ENCODE peak calls at places on chromosomes 3 and 15, in six cellular contexts. J, B, D, Q, H and M are unnamed samples.
A peak's percentile ranks its signal among the peaks of the same experiment; 100 is the strongest.

GRCh38 chr3:197015790-197016705 is 13.6 kb downstream of the MELTF start:
- DNase-seq in J (no peak), B (no peak), D (no peak), Q (no peak), H (no peak), M (no peak)

GRCh38 chr3:131702156-131702555 is 199.4 kb upstream of the MRPL3 start:
- DNase-seq in J (no peak), B (no peak), D (no peak), Q (no peak), H (no peak), M (no peak)

GRCh38 chr3:10757021-10757820 is 58.8 kb upstream of the SLC6A11 start:
- DNase-seq in J (no peak), B (no peak), D (no peak), Q (no peak), H (no peak), M (no peak)

GRCh38 chr15:38316311-38316710 is 63.7 kb downstream of the SPRED1 start:
- DNase-seq in J (no peak), B (no peak), D (no peak), Q (no peak), H (no peak), M (no peak)

GRCh38 chr15:63905558-63906265 is 72.0 kb upstream of the HERC1 start:
- DNase-seq in J (no peak), B (no peak), D (no peak), Q (no peak), H (no peak), M (no peak)

GRCh38 chr3:126509565-126510322 is 7.8 kb downstream of the UROC1 start:
- DNase-seq in J (no peak), B (no peak), D (no peak), Q (peak; percentile 31), H (no peak), M (no peak)

GRCh38 chr3:15753056-15753710 is 44.6 kb downstream of the ANKRD28 start:
- DNase-seq in J (no peak), B (no peak), D (no peak), Q (no peak), H (no peak), M (peak; percentile 37)

GRCh38 chr3:197520311-197521276 is 35.2 kb downstream of the BDH1 start:
- DNase-seq in J (peak; percentile 61), B (no peak), D (no peak), Q (peak; percentile 87), H (no peak), M (no peak)

GRCh38 chr3:35633332-35634124 is 5.8 kb upstream of the ARPP21 start:
- DNase-seq in J (no peak), B (no peak), D (no peak), Q (no peak), H (no peak), M (no peak)

GRCh38 chr3:168157301-168157700 is 61.6 kb upstream of the GOLIM4 start:
- DNase-seq in J (no peak), B (no peak), D (no peak), Q (no peak), H (no peak), M (no peak)

GRCh38 chr3:134361162-134361831 is 12.9 kb downstream of the AMOTL2 start:
- DNase-seq in J (no peak), B (no peak), D (no peak), Q (no peak), H (no peak), M (no peak)

GRCh38 chr3:84165278-84165677 is 793.5 kb upstream of the CADM2 start:
- DNase-seq in J (no peak), B (no peak), D (no peak), Q (no peak), H (no peak), M (no peak)

GRCh38 chr3:110521019-110521418 is 550.6 kb upstream of the NECTIN3 start:
- DNase-seq in J (no peak), B (no peak), D (no peak), Q (no peak), H (no peak), M (no peak)

GRCh38 chr3:12267380-12268030 is 21.4 kb upstream of the PPARG start:
- DNase-seq in J (no peak), B (no peak), D (no peak), Q (no peak), H (no peak), M (no peak)

GRCh38 chr3:173799073-173799830 is 401.7 kb downstream of the NLGN1 start:
- DNase-seq in J (no peak), B (no peak), D (no peak), Q (no peak), H (no peak), M (no peak)

GRCh38 chr15:60675763-60676162 is 196.8 kb upstream of the ICE2 start:
- DNase-seq in J (no peak), B (no peak), D (no peak), Q (no peak), H (no peak), M (no peak)

GRCh38 chr3:12947504-12948369 is 106.4 kb upstream of the RPL32 start:
- DNase-seq in J (no peak), B (no peak), D (no peak), Q (no peak), H (no peak), M (no peak)

GRCh38 chr3:127193341-127193740 is 410 bp downstream of the PRR23E start:
- DNase-seq in J (no peak), B (no peak), D (no peak), Q (no peak), H (no peak), M (no peak)

GRCh38 chr15:93089855-93090305 is 869 bp upstream of the RGMA start:
- DNase-seq in J (no peak), B (no peak), D (no peak), Q (no peak), H (no peak), M (no peak)

GRCh38 chr3:17891139-17891850 is 148.9 kb upstream of the TBC1D5 start:
- DNase-seq in J (no peak), B (no peak), D (no peak), Q (no peak), H (no peak), M (no peak)

GRCh38 chr3:155356594-155357370 is 63.3 kb upstream of the STRIT1 start:
- DNase-seq in J (no peak), B (no peak), D (no peak), Q (no peak), H (no peak), M (no peak)

GRCh38 chr3:126883241-126883640 is 99.7 kb upstream of the PLXNA1 start:
- DNase-seq in J (no peak), B (no peak), D (no peak), Q (no peak), H (no peak), M (no peak)

GRCh38 chr3:1082024-1082633 is 10.7 kb upstream of the CNTN6 start:
- DNase-seq in J (peak; percentile 6), B (no peak), D (no peak), Q (peak; percentile 62), H (peak; percentile 41), M (peak; percentile 9)

GRCh38 chr15:47504624-47505256 is 212.6 kb upstream of the SEMA6D start:
- DNase-seq in J (peak; percentile 0), B (no peak), D (no peak), Q (peak; percentile 27), H (no peak), M (peak; percentile 26)

GRCh38 chr3:155670320-155670719 is 74.6 kb downstream of the PLCH1 start:
- DNase-seq in J (no peak), B (no peak), D (no peak), Q (no peak), H (no peak), M (no peak)

GRCh38 chr3:23826382-23827061 is 20.8 kb downstream of the UBE2E1 start:
- DNase-seq in J (no peak), B (no peak), D (no peak), Q (no peak), H (no peak), M (no peak)

GRCh38 chr3:151379083-151379734 is 5.3 kb downstream of the P2RY12 start:
- DNase-seq in J (peak; percentile 34), B (no peak), D (no peak), Q (peak; percentile 69), H (peak; percentile 55), M (no peak)

GRCh38 chr3:64900916-64901903 is 213.4 kb upstream of the ADAMTS9 start:
- DNase-seq in J (no peak), B (no peak), D (no peak), Q (no peak), H (no peak), M (no peak)